ENCODE peak calls at places on chromosomes 12 and 14, in four cellular contexts. One of them, this sample, is unnamed.

GRCh38 chr12:4216542-4216927 is 57.0 kb upstream of the CCND2 start:
- DNase-seq in amygdala: no peak
- DNase-seq in memory B cell: no peak
- DNase-seq in HTR-8/SVneo: no peak
- DNase-seq in this sample: no peak

GRCh38 chr14:95304342-95304741 is 15.4 kb downstream of the CLMN start:
- DNase-seq in amygdala: no peak
- DNase-seq in memory B cell: no peak
- DNase-seq in HTR-8/SVneo: no peak
- DNase-seq in this sample: no peak

GRCh38 chr12:62878211-62878610 is 56.7 kb downstream of the PPM1H start:
- DNase-seq in amygdala: no peak
- DNase-seq in memory B cell: no peak
- DNase-seq in HTR-8/SVneo: no peak
- DNase-seq in this sample: no peak

GRCh38 chr12:94285954-94286579 is 137.7 kb downstream of the PLXNC1 start:
- DNase-seq in amygdala: no peak
- DNase-seq in memory B cell: no peak
- DNase-seq in HTR-8/SVneo: no peak
- DNase-seq in this sample: no peak

GRCh38 chr14:70655110-70655826 is 13.6 kb downstream of the TTC9 start:
- DNase-seq in amygdala: no peak
- DNase-seq in memory B cell: peak; percentile 71
- DNase-seq in HTR-8/SVneo: peak; percentile 52
- DNase-seq in this sample: no peak

GRCh38 chr14:73792476-73792875 is 59.2 kb upstream of the PTGR2 start:
- DNase-seq in amygdala: no peak
- DNase-seq in memory B cell: no peak
- DNase-seq in HTR-8/SVneo: no peak
- DNase-seq in this sample: no peak

GRCh38 chr14:24695265-24696241 is 61.6 kb upstream of the GZMB start:
- DNase-seq in amygdala: peak; percentile 3
- DNase-seq in memory B cell: peak; percentile 32
- DNase-seq in HTR-8/SVneo: no peak
- DNase-seq in this sample: no peak

GRCh38 chr12:52323416-52324067 is 2.3 kb upstream of the KRT83 start:
- DNase-seq in amygdala: no peak
- DNase-seq in memory B cell: no peak
- DNase-seq in HTR-8/SVneo: no peak
- DNase-seq in this sample: no peak

GRCh38 chr14:65359503-65359902 is 53.0 kb upstream of the FUT8 start:
- DNase-seq in amygdala: no peak
- DNase-seq in memory B cell: no peak
- DNase-seq in HTR-8/SVneo: no peak
- DNase-seq in this sample: no peak

GRCh38 chr12:124823272-124823970 is 40.2 kb downstream of the SCARB1 start:
- DNase-seq in amygdala: no peak
- DNase-seq in memory B cell: no peak
- DNase-seq in HTR-8/SVneo: no peak
- DNase-seq in this sample: no peak

This sample was measured in caudate nucleus.